ENCODE peak calls at places on chromosome 3, in seven cellular contexts. N is HepG2, L is GM12892, V is H1, X is K562, G is SK-N-SH, F is GM12878. O is an unnamed sample.

GRCh38 chr3:87674397-87675161 is 384.2 kb downstream of the CGGBP1 start:
- DNase-seq in X (no peak), F (peak; percentile 87), V (no peak), G (no peak), N (no peak), L (no peak), O (peak; percentile 1)

GRCh38 chr3:120182613-120183524 is 88.6 kb upstream of the GSK3B start:
- DNase-seq in F (no peak), G (no peak), V (no peak), L (no peak), N (no peak), X (peak; percentile 6), O (no peak)

GRCh38 chr3:123386477-123387040 is 62.3 kb downstream of the ADCY5 start:
- DNase-seq in X (no peak), N (no peak), G (no peak), V (no peak), F (no peak), L (no peak), O (no peak)

GRCh38 chr3:128931046-128931445 is 51.6 kb downstream of the ACAD9 start:
- DNase-seq in N (no peak), F (no peak), V (no peak), G (no peak), L (no peak), X (no peak), O (no peak)

GRCh38 chr3:189748046-189748445 is 116.9 kb downstream of the TP63 start:
- DNase-seq in V (no peak), L (no peak), G (no peak), F (no peak), N (no peak), X (no peak), O (no peak)

GRCh38 chr3:13537926-13538325 is 11.0 kb upstream of the FBLN2 start:
- DNase-seq in G (no peak), V (no peak), F (no peak), N (no peak), L (no peak), X (peak; percentile 48), O (no peak)

GRCh38 chr3:50154840-50155490 is at the start of gene SEMA3F:
- DNase-seq in V (no peak), X (peak; percentile 92), G (peak; percentile 96), N (peak; percentile 32), F (no peak), L (peak; percentile 96), O (peak; percentile 98)

GRCh38 chr3:187946981-187947380 is 201.7 kb upstream of the BCL6 start:
- DNase-seq in G (no peak), L (no peak), V (no peak), N (no peak), F (no peak), X (no peak), O (no peak)

GRCh38 chr3:185656321-185656840 is 70.3 kb downstream of the SENP2 start:
- DNase-seq in X (no peak), N (no peak), G (no peak), F (no peak), V (no peak), L (no peak), O (no peak)

GRCh38 chr3:55556622-55557531 is 69.8 kb upstream of the WNT5A start:
- DNase-seq in F (no peak), V (no peak), X (no peak), N (no peak), G (no peak), L (no peak), O (no peak)

GRCh38 chr3:186843039-186843432 is 526 bp downstream of the ADIPOQ start:
- DNase-seq in L (no peak), N (no peak), V (no peak), G (no peak), F (no peak), X (no peak), O (no peak)

GRCh38 chr3:37967252-37967881 is 23.2 kb upstream of the VILL start:
- DNase-seq in L (peak; percentile 42), V (peak; percentile 56), G (peak; percentile 77), F (no peak), N (peak; percentile 56), X (peak; percentile 81), O (peak; percentile 42)

GRCh38 chr3:99659032-99659431 is 20.6 kb downstream of the COL8A1 start:
- DNase-seq in X (no peak), F (no peak), N (no peak), G (no peak), L (no peak), V (no peak), O (no peak)

GRCh38 chr3:27559835-27560234 is 75.7 kb upstream of the SLC4A7 start:
- DNase-seq in V (no peak), N (no peak), G (peak; percentile 47), L (no peak), X (no peak), F (no peak), O (no peak)

GRCh38 chr3:99250272-99250671 is 348.8 kb upstream of the DCBLD2 start:
- DNase-seq in L (no peak), F (no peak), G (no peak), X (no peak), V (no peak), N (no peak), O (no peak)

GRCh38 chr3:141797167-141797773 is 34.1 kb downstream of the GRK7 start:
- DNase-seq in L (no peak), X (no peak), N (no peak), V (peak; percentile 63), F (no peak), G (no peak), O (peak; percentile 30)

GRCh38 chr3:63798873-63799272 is 20.2 kb upstream of the C3orf49 start:
- DNase-seq in X (no peak), G (no peak), F (no peak), N (no peak), L (no peak), V (no peak), O (no peak)

GRCh38 chr3:72657666-72658065 is 190.6 kb downstream of the SHQ1 start:
- DNase-seq in F (peak; percentile 24), V (no peak), G (no peak), X (no peak), L (no peak), N (peak; percentile 40), O (no peak)

GRCh38 chr3:170046269-170047132 is 8.7 kb downstream of the GPR160 start:
- DNase-seq in F (no peak), L (no peak), X (no peak), G (no peak), N (no peak), V (no peak), O (no peak)
- TF ChIP-seq TAF1 in F (no peak), L (no peak), X (no peak), G (no peak), N (no peak), V (no peak), O (no peak)

DNA sequence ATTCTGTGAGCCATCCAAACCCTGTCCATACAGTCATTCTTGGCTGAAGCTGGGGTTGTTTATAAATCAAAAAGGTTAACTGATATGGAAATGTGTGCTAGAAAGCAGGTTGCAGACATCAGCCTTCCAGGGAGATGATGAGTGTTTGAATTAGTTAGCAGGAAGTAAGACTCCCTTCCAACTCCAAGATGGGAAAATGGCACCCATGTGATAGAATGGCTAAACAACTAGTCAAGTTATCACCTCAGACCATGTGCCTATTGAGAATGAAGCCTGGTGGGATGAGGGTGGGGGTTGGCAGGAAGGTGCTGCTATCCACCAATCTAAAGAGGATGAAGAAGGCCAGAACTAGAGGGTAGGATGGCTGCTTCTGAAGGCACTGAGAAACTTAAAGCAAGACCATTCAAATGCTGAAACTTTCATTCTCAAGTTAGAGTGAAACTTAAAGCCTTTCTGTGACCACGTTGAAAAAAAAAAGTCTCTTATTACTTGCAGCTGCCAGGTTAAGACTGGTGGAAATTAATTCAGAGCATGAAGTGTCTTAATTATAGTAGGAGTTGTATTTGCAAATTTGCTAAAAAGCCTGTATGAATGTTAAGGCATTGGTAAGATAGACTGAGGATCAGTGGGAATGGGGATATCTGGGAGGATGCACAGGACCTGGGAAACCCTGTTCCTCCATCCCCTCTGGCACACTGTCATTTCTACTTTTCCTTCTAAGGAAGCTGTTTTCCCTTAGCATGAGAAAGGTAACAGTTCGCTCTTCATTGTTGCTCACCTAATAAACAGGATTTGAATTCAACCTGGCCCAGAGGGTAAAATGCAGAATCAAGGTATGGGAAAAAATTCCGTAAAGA is 36.8 kb downstream of the CCR3 start:
- DNase-seq in G (no peak), V (no peak), L (no peak), N (no peak), X (no peak), F (no peak), O (no peak)
- TF ChIP-seq TAF1 in G (no peak), V (no peak), L (no peak), N (no peak), X (no peak), F (no peak), O (no peak)

GRCh38 chr3:7650466-7650865 is 789.6 kb downstream of the GRM7 start:
- DNase-seq in N (no peak), V (no peak), L (no peak), F (no peak), X (no peak), G (no peak), O (no peak)
- TF ChIP-seq TAF1 in N (no peak), V (no peak), L (no peak), F (no peak), X (no peak), G (no peak), O (no peak)

GRCh38 chr3:121481116-121481895 is 64.5 kb downstream of the POLQ start:
- DNase-seq in L (no peak), X (no peak), N (no peak), V (no peak), G (no peak), F (no peak), O (no peak)
- TF ChIP-seq TAF1 in L (no peak), X (no peak), N (no peak), V (no peak), G (no peak), F (no peak), O (no peak)

DNA sequence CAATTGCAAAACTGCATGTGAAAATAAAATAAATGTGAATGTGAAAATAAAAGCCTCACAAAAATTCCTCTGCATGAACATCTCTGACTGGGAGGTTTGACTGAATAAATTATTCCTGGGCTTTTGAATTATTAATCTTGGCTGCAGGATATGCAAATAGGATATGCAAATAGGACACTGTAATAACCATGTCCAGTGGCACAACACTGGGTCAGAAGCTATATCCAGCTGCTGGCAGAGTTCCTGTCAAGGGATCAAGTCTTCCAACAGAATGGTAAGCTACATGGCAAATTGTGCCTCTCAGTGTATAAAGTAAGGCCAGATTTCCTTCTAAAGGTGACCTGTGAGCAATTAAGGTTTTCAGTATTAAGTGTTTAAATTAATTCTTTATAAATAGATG is at the start of gene SUCNR1:
- DNase-seq in G (no peak), L (no peak), N (no peak), V (no peak), X (no peak), F (no peak), O (no peak)
- TF ChIP-seq TAF1 in G (no peak), L (no peak), N (no peak), V (no peak), X (no peak), F (no peak), O (no peak)

DNA sequence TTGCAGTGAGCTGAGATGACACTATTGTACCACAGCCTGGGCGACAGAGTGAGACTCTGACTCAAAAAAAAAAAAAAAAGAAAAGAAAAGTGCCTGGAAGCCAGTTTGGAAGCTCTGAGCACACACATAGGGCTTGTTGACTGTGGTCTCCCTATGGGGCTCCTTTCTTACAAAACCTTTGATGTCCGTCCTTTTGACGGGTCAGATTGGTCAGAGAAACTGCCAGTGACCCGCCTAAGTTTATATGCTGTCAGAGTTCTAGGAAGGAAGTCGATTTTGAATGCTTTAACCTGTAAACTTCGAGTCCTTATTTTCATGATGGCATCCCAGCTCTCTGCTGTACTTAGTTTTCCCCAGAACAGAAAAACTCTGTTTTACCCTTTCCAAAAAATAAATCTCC is 72.0 kb downstream of the LMLN start:
- DNase-seq in N (no peak), F (no peak), L (no peak), G (no peak), V (no peak), X (no peak), O (no peak)
- TF ChIP-seq TAF1 in N (no peak), F (no peak), L (no peak), G (no peak), V (no peak), X (no peak), O (no peak)

O was measured in GM12891.